ENCODE peak calls at places on chromosomes 16 and 17, in six cellular contexts. V, Q, E, F, L and I are unnamed samples.

GRCh38 chr17:17675925-17676534 is 5.2 kb upstream of the RAI1 start:
- DNase-seq in V (peak), Q (no peak), E (no peak), F (no peak), L (peak), I (peak)

GRCh38 chr17:9928601-9929341 is 23.7 kb upstream of the RCVRN start:
- DNase-seq in V (no peak), Q (no peak), E (peak), F (no peak), L (peak), I (peak)

GRCh38 chr17:74008196-74008595 is 195.3 kb upstream of the RPL38 start:
- DNase-seq in V (peak), Q (no peak), E (no peak), F (no peak), L (peak), I (no peak)

GRCh38 chr17:55588446-55588845 is 77.2 kb upstream of the SMIM36 start:
- DNase-seq in V (no peak), Q (no peak), E (no peak), F (no peak), L (peak), I (no peak)

GRCh38 chr17:17710728-17711541 is 29.7 kb downstream of the RAI1 start:
- DNase-seq in V (no peak), Q (peak), E (no peak), F (no peak), L (peak), I (peak)

GRCh38 chr17:69286257-69286656 is 40.7 kb downstream of the ABCA5 start:
- DNase-seq in V (no peak), Q (no peak), E (no peak), F (no peak), L (peak), I (peak)

GRCh38 chr17:77882481-77883212 is 75.9 kb upstream of the TNRC6C start:
- DNase-seq in V (peak), Q (peak), E (no peak), F (peak), L (peak), I (peak)

GRCh38 chr17:48002920-48003685 is 32.2 kb downstream of the CDK5RAP3 start:
- DNase-seq in V (no peak), Q (no peak), E (no peak), F (no peak), L (peak), I (no peak)

GRCh38 chr17:3763777-3764170 is 37.2 kb downstream of the ITGAE start:
- DNase-seq in V (peak), Q (no peak), E (no peak), F (no peak), L (no peak), I (no peak)

GRCh38 chr17:77840576-77841160 is 117.8 kb upstream of the TNRC6C start:
- DNase-seq in V (no peak), Q (no peak), E (no peak), F (no peak), L (no peak), I (no peak)

GRCh38 chr16:21703589-21704174 is 39.9 kb downstream of the OTOA start:
- DNase-seq in V (no peak), Q (no peak), E (no peak), F (no peak), L (no peak), I (peak)

GRCh38 chr17:55760643-55761355 is 9.9 kb downstream of the PCTP start:
- DNase-seq in V (no peak), Q (peak), E (no peak), F (no peak), L (no peak), I (no peak)

GRCh38 chr16:48136547-48137360 is 19.0 kb downstream of the ABCC12 start:
- DNase-seq in V (no peak), Q (no peak), E (peak), F (no peak), L (no peak), I (no peak)

GRCh38 chr17:49575524-49576120 is at the start of gene NXPH3:
- DNase-seq in V (peak), Q (peak), E (peak), F (peak), L (peak), I (peak)

GRCh38 chr16:3819741-3820724 is 60.5 kb downstream of the CREBBP start:
- DNase-seq in V (no peak), Q (peak), E (peak), F (no peak), L (peak), I (peak)

GRCh38 chr17:27384261-27384701 is 72.0 kb upstream of the KSR1 start:
- DNase-seq in V (no peak), Q (peak), E (peak), F (no peak), L (peak), I (peak)

GRCh38 chr17:40035162-40035559 is 19.0 kb downstream of the MED24 start:
- DNase-seq in V (no peak), Q (no peak), E (no peak), F (no peak), L (peak), I (peak)

GRCh38 chr16:1984347-1985225 is 593 bp downstream of the GFER start:
- DNase-seq in V (no peak), Q (no peak), E (no peak), F (no peak), L (peak), I (peak)

GRCh38 chr16:75452464-75453190 is 11.9 kb downstream of the TMEM170A start:
- DNase-seq in V (no peak), Q (no peak), E (no peak), F (no peak), L (no peak), I (no peak)

GRCh38 chr17:7015587-7016020 is 3.2 kb downstream of the RNASEK start:
- DNase-seq in V (peak), Q (no peak), E (no peak), F (no peak), L (peak), I (no peak)

GRCh38 chr16:89325861-89326471 is 108.5 kb downstream of the ZNF778 start:
- DNase-seq in V (no peak), Q (peak), E (peak), F (no peak), L (peak), I (peak)

GRCh38 chr17:5286846-5287245 is 4.8 kb downstream of the RABEP1 start:
- DNase-seq in V (no peak), Q (no peak), E (no peak), F (no peak), L (no peak), I (no peak)

GRCh38 chr17:17152385-17152784 is 53.7 kb downstream of the PLD6 start:
- DNase-seq in V (no peak), Q (no peak), E (no peak), F (no peak), L (peak), I (no peak)

GRCh38 chr16:75252049-75252864 is 833 bp upstream of the BCAR1 start:
- DNase-seq in V (no peak), Q (no peak), E (no peak), F (no peak), L (peak), I (no peak)

GRCh38 chr17:7404737-7405412 is 978 bp upstream of the TMEM256 start:
- DNase-seq in V (peak), Q (no peak), E (no peak), F (peak), L (peak), I (no peak)